ENCODE peak calls at places on chromosomes 5 and 9, in ten cellular contexts. Z is dermis blood vessel endothelial cell; H is endothelial cell; X is left kidney; L is glomerular endothelial cell; C is nephron progenitor cell; I is effector memory CD4-positive, alpha-beta T cell; R is EH; T is hepatic stellate cell; N is NCI-H1092. F is an unnamed sample.

GRCh38 chr9:84322830-84323229 is 17.7 kb downstream of the SLC28A3 start:
- DNase-seq in Z (peak), H (no peak), X (no peak), L (no peak), C (no peak), I (no peak), R (peak), T (peak), N (no peak), F (no peak)

GRCh38 chr5:43891112-43891511 is 288.1 kb downstream of the NNT start:
- DNase-seq in Z (no peak), H (no peak), X (peak), L (no peak), C (no peak), I (no peak), R (no peak), T (no peak), N (no peak), F (no peak)

GRCh38 chr5:33662721-33663435 is 222.1 kb downstream of the TARS1 start:
- DNase-seq in Z (no peak), H (no peak), X (no peak), L (no peak), C (no peak), I (no peak), R (peak), T (no peak), N (no peak), F (no peak)

GRCh38 chr5:1718669-1719068 is 81.0 kb downstream of the MRPL36 start:
- DNase-seq in Z (peak), H (no peak), X (no peak), L (no peak), C (no peak), I (no peak), R (no peak), T (no peak), N (no peak), F (no peak)

GRCh38 chr9:131111186-131111853 is 14.1 kb upstream of the NUP214 start:
- DNase-seq in Z (no peak), H (no peak), X (peak), L (no peak), C (no peak), I (no peak), R (no peak), T (no peak), N (no peak), F (no peak)

GRCh38 chr5:106094128-106094726 is 1576.5 kb downstream of the EFNA5 start:
- DNase-seq in Z (no peak), H (no peak), X (peak), L (no peak), C (no peak), I (no peak), R (no peak), T (no peak), N (peak), F (no peak)

GRCh38 chr9:98315551-98316060 is 60.2 kb upstream of the TBC1D2 start:
- DNase-seq in Z (peak), H (peak), X (peak), L (no peak), C (peak), I (peak), R (peak), T (peak), N (peak), F (peak)

GRCh38 chr9:113837349-113837748 is 38.8 kb upstream of the ZNF618 start:
- DNase-seq in Z (no peak), H (no peak), X (no peak), L (no peak), C (no peak), I (no peak), R (no peak), T (no peak), N (no peak), F (no peak)

GRCh38 chr9:9079473-9079872 is 1279.9 kb upstream of the DMAC1 start:
- DNase-seq in Z (no peak), H (no peak), X (no peak), L (no peak), C (no peak), I (no peak), R (no peak), T (no peak), N (no peak), F (no peak)

GRCh38 chr5:87900419-87900818 is 368.2 kb downstream of the TMEM161B start:
- DNase-seq in Z (no peak), H (no peak), X (peak), L (no peak), C (no peak), I (no peak), R (no peak), T (no peak), N (no peak), F (no peak)

GRCh38 chr5:174300941-174301761 is 255.6 kb downstream of the NSG2 start:
- DNase-seq in Z (no peak), H (no peak), X (peak), L (no peak), C (no peak), I (no peak), R (no peak), T (no peak), N (no peak), F (no peak)

F was measured in activated T-helper 9 cell treated with anti-CD3 and anti-CD28 coated beads, Interleukin-2, amount 50 U/mL, for 16 hours.